ENCODE peak calls at places on chromosome 10, in five cellular contexts. One of them, this sample, is unnamed.

GRCh38 chr10:14476641-14477407 is 146.1 kb upstream of the FRMD4A start:
- DNase-seq in ovary: no peak
- DNase-seq in AG10803: peak; percentile 94
- DNase-seq in adrenal gland: no peak
- DNase-seq in cardiac muscle cell: no peak
- DNase-seq in this sample: peak; percentile 15

GRCh38 chr10:110857265-110858158 is 14.2 kb upstream of the PDCD4 start:
- DNase-seq in adrenal gland: peak; percentile 84
- DNase-seq in AG10803: peak; percentile 47
- DNase-seq in cardiac muscle cell: no peak
- DNase-seq in ovary: no peak
- DNase-seq in this sample: peak; percentile 74

GRCh38 chr10:71789871-71790270 is 16.6 kb upstream of the VSIR start:
- DNase-seq in adrenal gland: no peak
- DNase-seq in cardiac muscle cell: no peak
- DNase-seq in AG10803: no peak
- DNase-seq in ovary: no peak
- DNase-seq in this sample: no peak

GRCh38 chr10:130025811-130026510 is 61.9 kb upstream of the EBF3 start:
- DNase-seq in ovary: no peak
- DNase-seq in cardiac muscle cell: no peak
- DNase-seq in AG10803: no peak
- DNase-seq in adrenal gland: no peak
- DNase-seq in this sample: no peak

GRCh38 chr10:128952856-128953255 is 514.2 kb upstream of the MGMT start:
- DNase-seq in AG10803: no peak
- DNase-seq in ovary: no peak
- DNase-seq in cardiac muscle cell: no peak
- DNase-seq in adrenal gland: no peak
- DNase-seq in this sample: no peak

GRCh38 chr10:122639801-122640200 is 59.8 kb downstream of the C10orf120 start:
- DNase-seq in adrenal gland: no peak
- DNase-seq in AG10803: no peak
- DNase-seq in ovary: no peak
- DNase-seq in cardiac muscle cell: no peak
- DNase-seq in this sample: no peak

GRCh38 chr10:97072851-97073665 is 112.7 kb downstream of the SLIT1 start:
- DNase-seq in adrenal gland: peak; percentile 74
- DNase-seq in AG10803: peak; percentile 70
- DNase-seq in cardiac muscle cell: peak; percentile 85
- DNase-seq in ovary: peak; percentile 74
- DNase-seq in this sample: peak; percentile 71

GRCh38 chr10:11798862-11799735 is 24.1 kb upstream of the PROSER2 start:
- DNase-seq in ovary: no peak
- DNase-seq in adrenal gland: no peak
- DNase-seq in cardiac muscle cell: no peak
- DNase-seq in AG10803: no peak
- DNase-seq in this sample: no peak

GRCh38 chr10:100775346-100775745 is 30.0 kb downstream of the PAX2 start:
- DNase-seq in AG10803: peak; percentile 8
- DNase-seq in adrenal gland: peak; percentile 61
- DNase-seq in cardiac muscle cell: no peak
- DNase-seq in ovary: no peak
- DNase-seq in this sample: peak; percentile 49

GRCh38 chr10:17430647-17431355 is 23.6 kb downstream of the ST8SIA6 start:
- DNase-seq in AG10803: peak; percentile 75
- DNase-seq in ovary: peak; percentile 79
- DNase-seq in adrenal gland: peak; percentile 62
- DNase-seq in cardiac muscle cell: peak; percentile 74
- DNase-seq in this sample: peak; percentile 79

GRCh38 chr10:11105676-11106004 is 88.0 kb downstream of the CELF2 start:
- DNase-seq in ovary: no peak
- DNase-seq in cardiac muscle cell: no peak
- DNase-seq in adrenal gland: no peak
- DNase-seq in AG10803: no peak
- DNase-seq in this sample: no peak

GRCh38 chr10:98020784-98021183 is 9.6 kb downstream of the CRTAC1 start:
- DNase-seq in cardiac muscle cell: no peak
- DNase-seq in AG10803: no peak
- DNase-seq in adrenal gland: no peak
- DNase-seq in ovary: no peak
- DNase-seq in this sample: no peak

GRCh38 chr10:84176836-84177474 is 3.4 kb downstream of the GPR15LG start:
- DNase-seq in ovary: no peak
- DNase-seq in cardiac muscle cell: no peak
- DNase-seq in adrenal gland: no peak
- DNase-seq in AG10803: no peak
- DNase-seq in this sample: no peak

GRCh38 chr10:69994262-69994661 is 58.4 kb upstream of the MACROH2A2 start:
- DNase-seq in AG10803: peak; percentile 23
- DNase-seq in ovary: no peak
- DNase-seq in adrenal gland: peak; percentile 53
- DNase-seq in cardiac muscle cell: no peak
- DNase-seq in this sample: peak; percentile 58

GRCh38 chr10:630581-631073 is 58.8 kb downstream of the DIP2C start:
- DNase-seq in adrenal gland: no peak
- DNase-seq in ovary: no peak
- DNase-seq in cardiac muscle cell: no peak
- DNase-seq in AG10803: no peak
- DNase-seq in this sample: no peak

GRCh38 chr10:89946106-89946505 is 244.7 kb downstream of the KIF20B start:
- DNase-seq in cardiac muscle cell: no peak
- DNase-seq in AG10803: no peak
- DNase-seq in ovary: no peak
- DNase-seq in adrenal gland: no peak
- DNase-seq in this sample: peak; percentile 9

GRCh38 chr10:61903991-61904350 is 2.5 kb downstream of the ARID5B start:
- DNase-seq in ovary: no peak
- DNase-seq in cardiac muscle cell: no peak
- DNase-seq in AG10803: peak; percentile 26
- DNase-seq in adrenal gland: no peak
- DNase-seq in this sample: peak; percentile 34

GRCh38 chr10:125343118-125343752 is 182.9 kb upstream of the CTBP2 start:
- DNase-seq in ovary: no peak
- DNase-seq in AG10803: peak; percentile 21
- DNase-seq in cardiac muscle cell: peak; percentile 30
- DNase-seq in adrenal gland: no peak
- DNase-seq in this sample: peak; percentile 39

GRCh38 chr10:93189959-93190358 is 116.3 kb downstream of the CYP26A1 start:
- DNase-seq in ovary: no peak
- DNase-seq in cardiac muscle cell: no peak
- DNase-seq in adrenal gland: no peak
- DNase-seq in AG10803: no peak
- DNase-seq in this sample: no peak

GRCh38 chr10:3525832-3526449 is 259.1 kb downstream of the KLF6 start:
- DNase-seq in adrenal gland: peak; percentile 72
- DNase-seq in cardiac muscle cell: no peak
- DNase-seq in ovary: no peak
- DNase-seq in AG10803: peak; percentile 96
- DNase-seq in this sample: peak; percentile 100

GRCh38 chr10:109895095-109895818 is 28.1 kb downstream of the XPNPEP1 start:
- DNase-seq in AG10803: peak; percentile 60
- DNase-seq in cardiac muscle cell: peak; percentile 81
- DNase-seq in ovary: no peak
- DNase-seq in adrenal gland: no peak
- DNase-seq in this sample: peak; percentile 45

GRCh38 chr10:119395287-119396007 is 147.1 kb downstream of the RGS10 start:
- DNase-seq in adrenal gland: peak; percentile 49
- DNase-seq in cardiac muscle cell: no peak
- DNase-seq in AG10803: no peak
- DNase-seq in ovary: no peak
- DNase-seq in this sample: peak; percentile 35

GRCh38 chr10:8294779-8295178 is 240.3 kb downstream of the GATA3 start:
- DNase-seq in cardiac muscle cell: no peak
- DNase-seq in ovary: no peak
- DNase-seq in AG10803: no peak
- DNase-seq in adrenal gland: no peak
- DNase-seq in this sample: no peak
- TF ChIP-seq CTCF in cardiac muscle cell: no peak
- TF ChIP-seq CTCF in ovary: no peak
- TF ChIP-seq CTCF in AG10803: no peak
- TF ChIP-seq CTCF in adrenal gland: no peak
- TF ChIP-seq CTCF in this sample: no peak

GRCh38 chr10:35896011-35896410 is 253.9 kb upstream of the FZD8 start:
- DNase-seq in cardiac muscle cell: no peak
- DNase-seq in ovary: no peak
- DNase-seq in AG10803: peak; percentile 84
- DNase-seq in adrenal gland: no peak
- DNase-seq in this sample: peak; percentile 73

GRCh38 chr10:35895331-35895730 is 253.2 kb upstream of the FZD8 start:
- DNase-seq in AG10803: peak; percentile 77
- DNase-seq in ovary: no peak
- DNase-seq in cardiac muscle cell: no peak
- DNase-seq in adrenal gland: no peak
- DNase-seq in this sample: no peak

GRCh38 chr10:35903021-35903420 is 260.9 kb upstream of the FZD8 start:
- DNase-seq in ovary: no peak
- DNase-seq in AG10803: no peak
- DNase-seq in cardiac muscle cell: no peak
- DNase-seq in adrenal gland: no peak
- DNase-seq in this sample: no peak

GRCh38 chr10:35898722-35899485 is 256.8 kb upstream of the FZD8 start:
- DNase-seq in ovary: no peak
- DNase-seq in adrenal gland: no peak
- DNase-seq in cardiac muscle cell: no peak
- DNase-seq in AG10803: no peak
- DNase-seq in this sample: no peak
- H3K4me3 ChIP-seq in ovary: no peak overlapping the region
- H3K4me3 ChIP-seq in adrenal gland: no peak overlapping the region
- H3K4me3 ChIP-seq in cardiac muscle cell: no peak overlapping the region
- H3K4me3 ChIP-seq in AG10803: no peak overlapping the region
- H3K4me3 ChIP-seq in this sample: no peak overlapping the region

DNA sequence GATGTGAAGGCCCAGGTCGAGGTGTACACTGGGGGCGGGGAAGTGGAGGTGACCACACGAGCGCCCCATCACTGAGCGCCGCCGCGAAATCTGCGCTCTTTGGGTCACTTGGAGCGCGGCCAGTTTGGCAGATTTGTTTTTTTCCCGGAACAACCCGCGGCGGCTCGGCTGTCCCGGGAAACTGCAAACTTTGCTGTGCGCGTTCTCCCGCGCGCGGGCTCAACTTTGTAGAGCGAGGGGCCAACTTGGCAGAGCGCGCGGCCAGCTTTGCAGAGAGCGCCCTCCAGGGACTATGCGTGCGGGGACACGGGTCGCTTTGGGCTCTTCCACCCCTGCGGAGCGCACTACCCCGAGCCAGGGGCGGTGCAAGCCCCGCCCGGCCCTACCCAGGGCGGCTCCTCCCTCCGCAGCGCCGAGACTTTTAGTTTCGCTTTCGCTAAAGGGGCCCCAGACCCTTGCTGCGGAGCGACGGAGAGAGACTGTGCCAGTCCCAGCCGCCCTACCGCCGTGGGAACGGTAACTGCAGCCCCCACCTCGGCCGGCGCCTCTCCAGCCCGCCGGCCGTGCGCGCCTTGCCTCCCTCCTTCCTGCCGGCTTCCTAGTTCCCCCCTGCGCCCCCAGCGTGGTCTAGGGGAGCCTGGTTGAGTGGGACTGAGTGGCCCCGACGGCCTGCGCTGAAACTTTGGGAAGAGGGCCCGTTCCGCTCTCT is at the start of gene CASP7:
- DNase-seq in AG10803: peak; percentile 65
- DNase-seq in adrenal gland: peak; percentile 82
- DNase-seq in cardiac muscle cell: peak; percentile 92
- DNase-seq in ovary: peak; percentile 77
- DNase-seq in this sample: peak; percentile 69
- TF ChIP-seq CTCF in AG10803: no peak
- TF ChIP-seq CTCF in adrenal gland: no peak
- TF ChIP-seq CTCF in cardiac muscle cell: no peak
- TF ChIP-seq CTCF in ovary: no peak
- TF ChIP-seq CTCF in this sample: no peak

GRCh38 chr10:30974773-30975386 is 56.8 kb downstream of the ZNF438 start:
- DNase-seq in ovary: no peak
- DNase-seq in adrenal gland: no peak
- DNase-seq in cardiac muscle cell: no peak
- DNase-seq in AG10803: no peak
- DNase-seq in this sample: peak; percentile 25
- H3K4me3 ChIP-seq in ovary: no peak overlapping the region
- H3K4me3 ChIP-seq in adrenal gland: no peak overlapping the region
- H3K4me3 ChIP-seq in cardiac muscle cell: no peak overlapping the region
- H3K4me3 ChIP-seq in AG10803: no peak overlapping the region
- H3K4me3 ChIP-seq in this sample: no peak overlapping the region

DNA sequence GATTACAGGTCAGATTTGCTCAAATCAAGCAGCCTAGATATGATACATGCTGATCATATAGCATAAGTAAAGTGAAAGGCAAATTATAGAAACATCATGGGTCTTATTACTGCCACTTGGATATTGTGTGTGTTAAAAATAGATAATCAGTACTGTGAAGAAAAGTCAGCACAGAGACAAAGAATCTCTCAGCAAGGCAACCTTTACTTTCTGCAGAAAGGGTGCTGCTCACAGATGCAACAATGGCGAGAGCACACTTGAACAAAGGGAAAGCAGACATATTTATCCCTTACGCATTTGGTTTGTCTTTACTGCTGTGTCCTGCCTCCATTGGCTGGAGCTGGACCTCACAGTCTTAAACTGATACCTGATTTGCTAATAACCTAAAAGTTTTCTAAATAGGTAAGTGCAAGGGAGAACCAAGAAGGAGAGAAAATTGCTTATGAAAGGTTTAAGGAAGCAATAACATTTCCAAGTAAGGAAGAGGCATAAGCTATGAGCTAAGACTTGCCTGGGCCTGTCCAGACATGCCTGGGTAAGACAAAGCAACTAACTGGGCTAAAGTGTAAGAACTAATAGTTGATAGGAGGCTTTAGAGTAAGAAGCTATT is 1310.8 kb upstream of the LRRTM3 start:
- DNase-seq in ovary: no peak
- DNase-seq in adrenal gland: no peak
- DNase-seq in AG10803: no peak
- DNase-seq in cardiac muscle cell: no peak
- DNase-seq in this sample: no peak
- TF ChIP-seq CTCF in ovary: no peak
- TF ChIP-seq CTCF in adrenal gland: no peak
- TF ChIP-seq CTCF in AG10803: no peak
- TF ChIP-seq CTCF in cardiac muscle cell: no peak
- TF ChIP-seq CTCF in this sample: no peak

GRCh38 chr10:73865459-73866442 is 8.6 kb downstream of the CAMK2G start:
- DNase-seq in adrenal gland: peak; percentile 38
- DNase-seq in AG10803: no peak
- DNase-seq in ovary: no peak
- DNase-seq in cardiac muscle cell: no peak
- DNase-seq in this sample: no peak
- H3K4me3 ChIP-seq in adrenal gland: no peak overlapping the region
- H3K4me3 ChIP-seq in AG10803: no peak overlapping the region
- H3K4me3 ChIP-seq in ovary: no peak overlapping the region
- H3K4me3 ChIP-seq in cardiac muscle cell: no peak overlapping the region
- H3K4me3 ChIP-seq in this sample: no peak overlapping the region